ENCODE peak calls at places on chromosome 1, in five cellular contexts. L, U, K, J and M are unnamed samples.

GRCh38 chr1:159092398-159092760 is 15.8 kb upstream of the AIM2 start:
- DNase-seq in L (no peak), U (no peak), K (no peak), J (no peak), M (no peak)

GRCh38 chr1:35505911-35506798 is 51.0 kb downstream of the KIAA0319L start:
- DNase-seq in L (peak; percentile 43), U (no peak), K (no peak), J (peak; percentile 72), M (peak; percentile 13)

GRCh38 chr1:85573348-85573747 is 7.2 kb upstream of the CCN1 start:
- DNase-seq in L (no peak), U (no peak), K (no peak), J (no peak), M (no peak)

GRCh38 chr1:156705918-156706646 is 699 bp upstream of the CRABP2 start:
- DNase-seq in L (peak; percentile 68), U (peak; percentile 77), K (peak; percentile 88), J (peak; percentile 57), M (no peak)

GRCh38 chr1:109822749-109823542 is 59.2 kb upstream of the EPS8L3 start:
- DNase-seq in L (no peak), U (no peak), K (no peak), J (no peak), M (no peak)

GRCh38 chr1:156119503-156120209 is 5.1 kb downstream of the LMNA start:
- DNase-seq in L (no peak), U (no peak), K (peak; percentile 86), J (no peak), M (no peak)

GRCh38 chr1:99533909-99534907 is 111.7 kb upstream of the PALMD start:
- DNase-seq in L (no peak), U (no peak), K (no peak), J (no peak), M (no peak)

GRCh38 chr1:234970731-234971476 is 157.7 kb downstream of the TOMM20 start:
- DNase-seq in L (peak; percentile 50), U (no peak), K (peak; percentile 95), J (peak; percentile 68), M (no peak)

GRCh38 chr1:18145851-18146618 is 38.4 kb downstream of the IGSF21 start:
- DNase-seq in L (no peak), U (no peak), K (no peak), J (no peak), M (peak; percentile 13)

GRCh38 chr1:196115641-196116040 is 492.6 kb downstream of the KCNT2 start:
- DNase-seq in L (no peak), U (no peak), K (no peak), J (no peak), M (no peak)

GRCh38 chr1:21247892-21248715 is 42.2 kb downstream of the ECE1 start:
- DNase-seq in L (no peak), U (no peak), K (no peak), J (no peak), M (no peak)

GRCh38 chr1:14265515-14265914 is 333.0 kb upstream of the KAZN start:
- DNase-seq in L (no peak), U (no peak), K (no peak), J (no peak), M (no peak)

GRCh38 chr1:175244206-175244605 is 51.6 kb upstream of the KIAA0040 start:
- DNase-seq in L (no peak), U (no peak), K (no peak), J (no peak), M (no peak)

GRCh38 chr1:78440381-78440793 is 50.4 kb upstream of the PTGFR start:
- DNase-seq in L (no peak), U (no peak), K (no peak), J (no peak), M (no peak)

GRCh38 chr1:179115181-179115580 is 33.3 kb downstream of the TOR3A start:
- DNase-seq in L (no peak), U (no peak), K (no peak), J (no peak), M (no peak)

GRCh38 chr1:219555802-219556201 is 57.1 kb downstream of the ZC3H11B start:
- DNase-seq in L (no peak), U (no peak), K (no peak), J (peak; percentile 29), M (no peak)

GRCh38 chr1:44315521-44315920 is 39.5 kb downstream of the ERI3 start:
- DNase-seq in L (no peak), U (no peak), K (no peak), J (no peak), M (no peak)

DNA sequence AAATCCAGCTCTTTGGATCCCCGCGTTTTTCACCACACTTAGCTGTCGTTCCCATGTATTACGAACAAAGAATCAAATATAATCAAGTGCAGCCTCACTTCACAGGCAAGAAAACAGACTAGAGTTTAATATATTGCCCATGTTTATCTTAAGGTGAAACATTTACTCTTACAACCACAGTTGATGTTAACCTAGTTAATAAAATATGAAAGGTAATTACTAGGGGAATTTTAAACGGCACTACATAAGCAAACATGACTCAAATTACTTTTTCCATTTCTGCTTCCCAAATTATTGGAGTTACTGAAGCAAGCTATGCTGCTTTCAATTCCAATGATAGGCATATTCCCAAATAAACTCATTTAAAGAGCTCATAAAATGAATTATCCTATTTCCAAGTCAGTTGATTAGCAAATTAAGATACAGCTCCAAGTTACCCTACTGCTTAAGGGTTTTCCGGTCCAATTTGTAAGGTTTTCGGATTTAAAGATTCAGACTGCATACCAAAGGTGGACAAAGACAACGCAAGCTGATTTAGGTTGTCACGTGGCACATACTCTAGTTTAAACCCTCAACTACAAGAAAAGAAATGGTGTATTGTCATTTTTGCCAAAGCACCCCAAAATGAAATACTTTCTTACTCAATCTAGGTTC is 5.9 kb downstream of the COX20 start:
- DNase-seq in L (no peak), U (no peak), K (no peak), J (no peak), M (no peak)
- TF ChIP-seq POLR2AphosphoS5 in L (no peak), U (no peak), K (no peak), J (peak; percentile 24), M (no peak)

GRCh38 chr1:165772739-165773138 is 4.1 kb upstream of the TMCO1 start:
- DNase-seq in L (no peak), U (no peak), K (no peak), J (no peak), M (no peak)

GRCh38 chr1:165768513-165769394 is at the start of gene TMCO1:
- DNase-seq in L (peak; percentile 95), U (peak; percentile 87), K (peak; percentile 98), J (peak; percentile 96), M (peak; percentile 97)

DNA sequence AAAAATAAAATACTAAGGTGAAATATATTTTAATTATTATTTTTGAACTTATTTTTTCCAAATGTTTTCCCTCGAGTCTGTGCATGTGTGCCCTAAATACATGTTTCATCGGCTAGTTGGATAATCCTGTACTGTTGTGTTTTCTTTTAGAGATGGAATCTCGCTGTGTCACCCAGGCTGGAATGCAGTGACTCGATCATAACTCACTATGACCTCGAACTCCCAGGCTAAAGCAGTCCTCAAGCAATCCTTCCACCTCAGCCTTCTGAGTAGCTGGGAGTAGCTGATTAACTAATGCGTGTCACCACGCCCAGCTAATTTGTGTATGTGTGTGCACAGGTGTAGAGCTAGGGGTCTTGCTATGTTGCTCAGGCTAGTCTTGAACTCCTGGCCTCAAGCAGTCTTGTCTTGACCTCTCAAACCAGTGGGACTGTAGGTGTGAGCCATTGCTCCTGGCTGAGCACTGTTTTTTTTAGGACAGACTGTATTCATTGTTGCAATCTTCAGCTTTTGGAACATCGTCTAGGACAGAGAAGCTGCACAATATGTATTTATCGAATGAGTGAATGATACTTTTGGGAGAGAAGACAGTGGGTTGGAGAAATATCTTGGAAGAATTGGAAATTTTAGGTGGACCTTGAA is 4.8 kb upstream of the TMCO1 start:
- DNase-seq in L (no peak), U (no peak), K (no peak), J (no peak), M (peak; percentile 53)
- TF ChIP-seq POLR2AphosphoS5 in L (no peak), U (no peak), K (no peak), J (no peak), M (no peak)

GRCh38 chr1:40421694-40422384 is 28.4 kb upstream of the ZFP69B start:
- DNase-seq in L (peak; percentile 37), U (no peak), K (no peak), J (no peak), M (no peak)
- TF ChIP-seq POLR2AphosphoS5 in L (no peak), U (no peak), K (no peak), J (no peak), M (no peak)

DNA sequence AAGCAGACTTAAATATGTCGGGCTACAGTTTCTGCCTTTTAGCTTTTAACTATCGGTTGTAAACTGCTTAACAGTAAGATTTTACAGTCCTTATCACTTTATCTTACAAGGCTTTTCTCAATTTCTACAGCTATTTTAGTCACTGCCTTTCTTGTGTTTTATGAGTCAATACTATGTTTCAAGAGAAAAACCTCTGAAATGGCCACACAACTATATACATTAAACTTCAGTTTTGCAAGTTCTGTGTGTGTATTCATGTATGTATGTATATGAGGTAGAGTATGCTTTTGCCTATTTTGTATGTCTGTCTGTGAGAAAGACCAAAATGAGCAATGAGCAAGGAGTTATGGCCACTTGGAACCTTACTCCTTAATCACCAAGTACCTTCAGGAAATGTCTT is 169.8 kb downstream of the SYT2 start:
- DNase-seq in L (no peak), U (no peak), K (no peak), J (no peak), M (no peak)
- TF ChIP-seq POLR2AphosphoS5 in L (no peak), U (no peak), K (no peak), J (no peak), M (no peak)

GRCh38 chr1:172203902-172204301 is 216.6 kb upstream of the C1orf105 start:
- DNase-seq in L (no peak), U (no peak), K (no peak), J (no peak), M (no peak)
- TF ChIP-seq POLR2AphosphoS5 in L (no peak), U (no peak), K (no peak), J (no peak), M (no peak)

GRCh38 chr1:48777219-48777895 is 666 bp upstream of the BEND5 start:
- DNase-seq in L (peak; percentile 42), U (no peak), K (no peak), J (peak; percentile 18), M (no peak)
- TF ChIP-seq POLR2AphosphoS5 in L (no peak), U (no peak), K (no peak), J (no peak), M (no peak)